ENCODE peak calls at places on chromosomes 12 and 14, in four cellular contexts. F is neural progenitor cell, T is GM23248, E is PC-3. I is an unnamed sample.
A peak's percentile ranks its signal among the peaks of the same experiment; 100 is the strongest.

GRCh38 chr12:42705863-42706262 is 116.3 kb upstream of the PRICKLE1 start:
- DNase-seq in E (peak; percentile 56), F (peak; percentile 23), T (peak; percentile 92), I (no peak)

GRCh38 chr12:131437706-131438210 is 273.1 kb upstream of the SFSWAP start:
- DNase-seq in F (no peak), T (no peak), E (no peak), I (no peak)

GRCh38 chr14:94816113-94816512 is 46.2 kb upstream of the GSC start:
- DNase-seq in E (no peak), F (peak; percentile 22), T (peak; percentile 24), I (no peak)

GRCh38 chr12:4824415-4824814 is 85.3 kb upstream of the KCNA1 start:
- DNase-seq in F (no peak), T (peak; percentile 80), E (peak; percentile 35), I (no peak)

GRCh38 chr12:45989277-45989856 is 1.0 kb downstream of the SCAF11 start:
- DNase-seq in F (no peak), T (peak; percentile 75), E (peak; percentile 58), I (no peak)

GRCh38 chr12:31263661-31264060 is 62.3 kb downstream of the SINHCAF start:
- DNase-seq in T (peak; percentile 20), E (no peak), F (no peak), I (no peak)

GRCh38 chr14:96240641-96241040 is 15.4 kb upstream of the BDKRB1 start:
- DNase-seq in E (no peak), F (no peak), T (no peak), I (no peak)

GRCh38 chr14:104461676-104462443 is 117.7 kb upstream of the C14orf180 start:
- DNase-seq in F (peak; percentile 61), E (no peak), T (no peak), I (no peak)

GRCh38 chr12:29565727-29566126 is 68.2 kb upstream of the OVCH1 start:
- DNase-seq in T (no peak), E (peak; percentile 75), F (no peak), I (no peak)

GRCh38 chr14:68884031-68885030 is 91.5 kb upstream of the ZFP36L1 start:
- DNase-seq in T (peak; percentile 99), E (peak; percentile 97), F (no peak), I (no peak)

GRCh38 chr12:122399592-122400373 is 22.7 kb downstream of the CLIP1 start:
- DNase-seq in F (peak; percentile 81), T (peak; percentile 95), E (peak; percentile 96), I (peak; percentile 90)

GRCh38 chr14:95297832-95298231 is 21.9 kb downstream of the CLMN start:
- DNase-seq in F (no peak), E (no peak), T (no peak), I (no peak)

GRCh38 chr14:68462683-68463082 is 330.2 kb downstream of the ZFP36L1 start:
- DNase-seq in E (no peak), T (peak; percentile 29), F (no peak), I (no peak)

GRCh38 chr12:113903381-113903863 is 62.7 kb downstream of the RBM19 start:
- DNase-seq in T (peak; percentile 66), E (peak; percentile 39), F (no peak), I (peak; percentile 15)

GRCh38 chr14:96281486-96281885 is 25.5 kb downstream of the BDKRB1 start:
- DNase-seq in T (no peak), F (no peak), E (no peak), I (no peak)

GRCh38 chr12:1533205-1533601 is 61.2 kb downstream of the FBXL14 start:
- DNase-seq in T (peak; percentile 64), F (no peak), E (no peak), I (no peak)

GRCh38 chr14:71725802-71726638 is 206.2 kb upstream of the RGS6 start:
- DNase-seq in F (no peak), T (peak; percentile 95), E (peak; percentile 34), I (no peak)

DNA sequence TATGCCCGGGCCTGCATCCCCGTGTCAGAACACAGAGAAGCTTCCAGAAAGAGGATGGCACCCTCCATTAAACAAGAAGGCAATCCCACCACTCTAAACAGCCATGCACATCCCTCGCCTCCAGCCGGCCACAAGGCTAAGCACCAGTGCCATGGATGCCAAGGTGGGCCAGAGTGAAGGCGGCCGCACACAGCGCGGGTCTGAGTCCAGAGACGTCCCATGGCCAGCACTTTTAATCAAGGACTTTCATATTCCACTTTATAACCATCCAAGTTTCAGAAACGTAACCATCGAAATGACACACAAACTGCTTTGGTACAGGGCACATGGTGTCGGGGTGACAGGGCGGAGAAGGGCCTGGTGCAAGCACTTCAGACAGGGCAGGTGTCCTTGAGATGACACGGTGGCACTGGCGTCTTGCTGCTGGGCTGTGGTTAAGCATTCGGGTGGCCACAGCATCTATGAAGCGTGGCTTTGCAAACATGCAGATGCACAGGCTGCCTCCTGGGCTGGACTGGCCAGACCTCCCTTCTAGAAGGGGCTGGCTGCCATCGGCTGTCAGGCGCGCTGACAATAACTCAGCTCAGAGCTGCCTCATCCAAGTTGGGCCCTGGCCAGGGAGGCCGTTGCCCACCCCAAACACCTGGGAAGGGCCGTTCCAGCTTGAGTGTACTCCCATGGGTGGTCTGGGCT is 117.2 kb downstream of the RFLNA start:
- DNase-seq in T (peak; percentile 40), E (no peak), F (no peak), I (no peak)
- TF ChIP-seq EZH2 in T (no peak), E (no peak), F (no peak), I (no peak)

GRCh38 chr14:91357272-91357671 is 60.3 kb downstream of the CCDC88C start:
- DNase-seq in F (no peak), T (no peak), E (no peak), I (no peak)

GRCh38 chr14:91356218-91356763 is 61.3 kb downstream of the CCDC88C start:
- DNase-seq in T (no peak), F (no peak), E (no peak), I (no peak)

GRCh38 chr14:91354221-91354916 is 63.3 kb downstream of the CCDC88C start:
- DNase-seq in E (no peak), F (no peak), T (peak; percentile 88), I (no peak)

GRCh38 chr14:91352696-91353692 is 64.6 kb downstream of the CCDC88C start:
- DNase-seq in F (peak; percentile 53), T (no peak), E (no peak), I (no peak)

GRCh38 chr14:91354979-91355685 is 62.5 kb downstream of the CCDC88C start:
- DNase-seq in E (no peak), F (peak; percentile 64), T (no peak), I (no peak)
- H3F3A ChIP-seq in E (no peaks in the 10 kb centered on the region), F (peaks cover 11% of the 10 kb centered on the region), T (peaks cover 6% of the 10 kb centered on the region), I (no peaks in the 10 kb centered on the region)

GRCh38 chr14:53002576-53002975 is 51.7 kb upstream of the FERMT2 start:
- DNase-seq in F (no peak), E (no peak), T (no peak), I (no peak)

GRCh38 chr14:53001787-53002378 is 51.0 kb upstream of the FERMT2 start:
- DNase-seq in E (no peak), F (no peak), T (no peak), I (no peak)

GRCh38 chr14:53006931-53007330 is 56.1 kb upstream of the FERMT2 start:
- DNase-seq in T (no peak), E (no peak), F (no peak), I (no peak)

GRCh38 chr14:53003776-53004175 is 52.9 kb upstream of the FERMT2 start:
- DNase-seq in T (no peak), F (no peak), E (no peak), I (no peak)

DNA sequence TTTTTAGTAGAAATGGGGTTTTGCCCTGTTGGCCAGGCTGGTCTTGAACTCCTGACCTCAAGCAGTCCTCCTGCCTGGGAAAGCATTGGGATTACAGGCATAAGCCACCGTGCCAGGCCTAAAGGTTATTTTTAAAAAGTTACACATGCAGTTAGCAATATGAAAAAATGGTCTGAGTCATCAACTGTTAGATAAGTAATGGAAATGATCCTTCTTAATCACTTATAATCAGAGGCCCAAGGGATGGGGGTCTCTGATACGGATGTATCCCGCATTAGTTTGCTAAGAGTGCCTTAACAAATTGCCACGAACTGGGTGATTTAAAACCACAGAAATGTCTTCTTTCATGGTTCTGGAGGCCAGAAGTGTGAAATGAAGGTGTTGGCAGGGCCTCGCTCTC is 54.1 kb upstream of the FERMT2 start:
- DNase-seq in T (peak; percentile 18), F (no peak), E (no peak), I (no peak)
- H2AFZ ChIP-seq in T (no peak overlapping the region), F (peak overlapping the region; percentile 4), E (no peak overlapping the region), I (no peak overlapping the region)

GRCh38 chr12:51855586-51856428 is 7.3 kb upstream of the FIGNL2 start:
- DNase-seq in E (no peak), F (peak; percentile 95), T (peak; percentile 62), I (no peak)
- TF ChIP-seq EZH2 in E (no peak), F (no peak), T (no peak), I (no peak)

GRCh38 chr12:6428326-6428725 is 16.4 kb upstream of the CD27 start:
- DNase-seq in T (no peak), E (no peak), F (no peak), I (no peak)
- H3F3A ChIP-seq in T (peaks cover 27% of the 10 kb centered on the region), E (peaks cover 8% of the 10 kb centered on the region), F (no peaks in the 10 kb centered on the region), I (peaks cover 41% of the 10 kb centered on the region)

GRCh38 chr14:99674776-99675175 is 9.3 kb upstream of the CYP46A1 start:
- DNase-seq in E (no peak), F (no peak), T (no peak), I (no peak)
- H2AFZ ChIP-seq in E (no peak overlapping the region), F (no peak overlapping the region), T (no peak overlapping the region), I (no peak overlapping the region)

I was measured in PC-9.